ENCODE peak calls at places on chromosomes 16 and 17, in nine cellular contexts. Q is MM.1S; S is effector memory CD4-positive, alpha-beta T cell; H is esophagus muscularis mucosa; N is neuronal stem cell; R is left lung; I is adrenal gland; B is left ventricle myocardium inferior; D is cardiac muscle cell. L is an unnamed sample. For H3K4me1 and H3K27me3, the result is how much of the 10 kb centered on the place peaks cover.

GRCh38 chr16:56848056-56848936 is 16.7 kb upstream of the SLC12A3 start:
- DNase-seq in D (peak), B (no peak), H (no peak), S (no peak), Q (peak), N (no peak), R (peak), I (peak), L (no peak)

GRCh38 chr17:38592487-38592886 is 13.3 kb downstream of the SRCIN1 start:
- DNase-seq in H (no peak), N (no peak), S (no peak), Q (no peak), I (no peak), B (no peak), D (no peak), R (no peak), L (no peak)

GRCh38 chr16:25005445-25006306 is 9.5 kb downstream of the ARHGAP17 start:
- DNase-seq in D (no peak), R (no peak), Q (no peak), I (no peak), H (no peak), N (no peak), S (no peak), B (no peak), L (no peak)

GRCh38 chr16:2284797-2285576 is 17.1 kb upstream of the RNPS1 start:
- DNase-seq in H (no peak), N (no peak), R (peak), S (no peak), I (no peak), B (no peak), Q (no peak), D (no peak), L (no peak)

GRCh38 chr17:60747069-60747808 is 69.6 kb downstream of the BCAS3 start:
- DNase-seq in H (no peak), B (no peak), D (no peak), I (no peak), S (no peak), Q (no peak), R (no peak), N (peak), L (no peak)

GRCh38 chr17:19339341-19339815 is 23.1 kb downstream of the B9D1 start:
- DNase-seq in H (no peak), I (no peak), N (no peak), D (no peak), S (no peak), R (no peak), B (no peak), Q (no peak), L (no peak)

GRCh38 chr17:62781826-62782225 is 26.3 kb downstream of the MARCHF10 start:
- DNase-seq in H (no peak), Q (no peak), N (no peak), B (no peak), R (no peak), S (no peak), D (peak), I (no peak), L (no peak)

GRCh38 chr16:12728471-12728870 is 75.2 kb downstream of the CPPED1 start:
- DNase-seq in D (no peak), I (no peak), H (no peak), N (no peak), S (no peak), Q (no peak), B (no peak), R (no peak), L (no peak)

GRCh38 chr16:56691885-56692284 is 9.6 kb downstream of the MT1X start:
- DNase-seq in N (no peak), B (no peak), D (no peak), R (no peak), H (no peak), I (peak), S (no peak), Q (no peak), L (peak)

GRCh38 chr16:17775061-17775460 is 304.3 kb upstream of the XYLT1 start:
- DNase-seq in Q (no peak), I (no peak), R (no peak), B (no peak), H (no peak), S (no peak), N (no peak), D (no peak), L (no peak)

DNA sequence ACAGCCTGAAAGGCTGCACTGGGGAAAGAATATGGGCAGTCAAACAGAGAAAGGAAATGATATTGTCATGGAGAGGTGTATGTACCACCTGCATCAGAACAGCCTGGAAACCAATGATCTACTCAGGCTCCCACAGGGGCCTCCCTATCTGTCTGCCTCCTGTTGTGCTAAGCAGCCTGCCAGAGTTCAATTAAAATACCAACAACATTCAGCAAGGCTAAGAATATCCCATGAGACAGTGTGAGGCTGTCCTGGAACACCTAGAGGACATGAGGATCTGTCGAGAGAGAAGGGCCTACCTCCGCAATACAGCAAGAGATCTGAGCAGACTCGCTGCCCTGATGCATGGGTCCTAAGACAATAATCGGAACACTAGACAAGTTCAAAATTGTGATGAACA is 8.4 kb downstream of the FXR2 start:
- DNase-seq in S (no peak), N (no peak), R (no peak), I (no peak), Q (no peak), B (no peak), D (no peak), H (no peak), L (peak)
- H3K4me1 ChIP-seq in S (under half), N (under half), R (under half), I (under half), Q (under half), B (half or more), D (under half), H (under half), L (under half)

DNA sequence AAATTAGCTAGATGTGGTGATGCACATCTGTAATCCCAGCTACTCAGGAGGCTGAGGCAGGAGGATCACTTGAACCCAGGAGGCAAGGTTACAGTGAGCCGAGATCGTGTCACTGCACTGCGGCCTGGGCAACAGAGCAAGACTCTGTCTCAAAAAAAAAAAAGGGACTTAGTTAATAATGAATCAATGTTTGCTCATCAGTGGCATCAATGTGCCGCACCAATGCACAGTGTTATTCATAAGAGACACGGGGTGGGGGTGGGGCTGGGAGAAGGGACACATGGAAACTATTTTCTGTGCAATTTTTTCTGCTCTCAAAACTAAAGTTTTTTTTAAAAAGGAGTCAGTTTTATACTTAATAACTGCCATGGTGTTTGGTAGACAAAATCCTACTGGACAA is 6.8 kb upstream of the ATP2C2 start:
- DNase-seq in Q (no peak), S (no peak), N (no peak), B (no peak), R (no peak), I (no peak), D (no peak), H (no peak), L (no peak)
- H3K27me3 ChIP-seq in Q (under half), S (under half), N (under half), B (under half), R (under half), I (under half), D (under half), H (under half), L (under half)

GRCh38 chr17:42121066-42121769 is at the start of gene KAT2A:
- DNase-seq in I (peak), R (peak), B (peak), Q (peak), H (no peak), S (peak), D (peak), N (peak), L (peak)
- H3K27ac ChIP-seq in I (no peak), R (peak), B (peak), Q (no peak), H (peak), S (peak), D (peak), N (no peak), L (peak)

DNA sequence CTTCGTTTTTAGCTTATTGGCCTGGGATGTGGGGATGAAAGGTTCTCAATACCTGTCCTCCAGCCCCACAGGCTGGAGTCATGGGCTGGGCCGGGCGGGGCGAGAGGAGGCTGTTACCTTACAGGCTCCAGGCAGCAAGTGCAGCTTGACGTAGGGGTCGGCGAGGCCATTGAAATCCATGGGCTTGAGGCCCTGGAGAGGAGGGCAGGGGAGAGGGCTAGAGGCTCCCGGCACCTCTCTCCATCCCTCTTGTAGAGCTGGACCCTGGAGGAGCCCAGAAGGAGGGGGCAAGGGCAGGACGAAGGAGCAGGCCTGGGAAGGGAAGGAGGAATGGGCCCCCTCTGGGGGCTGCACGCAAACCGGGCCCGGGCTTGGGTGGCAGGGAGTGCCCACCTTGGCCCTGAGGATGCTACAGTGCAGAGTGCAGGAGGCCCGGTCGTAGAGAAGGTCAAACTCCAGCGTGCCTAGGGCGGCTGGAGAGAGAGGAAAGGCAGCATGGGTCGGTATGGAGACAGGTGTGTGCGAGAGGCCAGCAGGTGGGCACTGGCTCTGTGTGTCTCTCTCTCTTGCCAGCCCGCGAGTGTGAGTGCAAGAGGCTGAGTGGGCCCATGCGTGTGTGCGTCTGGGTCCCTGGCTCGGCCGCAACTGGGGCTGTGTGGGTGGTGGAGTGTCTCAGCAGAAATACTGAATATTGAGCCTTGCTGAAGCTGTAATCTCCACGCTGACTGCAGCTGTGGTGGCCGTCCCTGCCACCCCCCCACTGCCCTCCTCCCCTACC is 1.6 kb downstream of the DOC2A start:
- DNase-seq in H (no peak), R (no peak), S (no peak), N (no peak), D (no peak), B (no peak), Q (no peak), I (no peak), L (no peak)
- H3K4me1 ChIP-seq in H (under half), R (under half), S (under half), N (under half), D (under half), B (under half), Q (under half), I (under half), L (under half)

GRCh38 chr17:71168083-71168741 is 952.6 kb upstream of the SOX9 start:
- DNase-seq in N (no peak), H (no peak), R (no peak), D (no peak), I (no peak), Q (no peak), B (no peak), S (no peak), L (no peak)

GRCh38 chr17:71163121-71163812 is 957.6 kb upstream of the SOX9 start:
- DNase-seq in H (no peak), S (no peak), N (no peak), B (no peak), Q (no peak), R (no peak), D (peak), I (no peak), L (no peak)

DNA sequence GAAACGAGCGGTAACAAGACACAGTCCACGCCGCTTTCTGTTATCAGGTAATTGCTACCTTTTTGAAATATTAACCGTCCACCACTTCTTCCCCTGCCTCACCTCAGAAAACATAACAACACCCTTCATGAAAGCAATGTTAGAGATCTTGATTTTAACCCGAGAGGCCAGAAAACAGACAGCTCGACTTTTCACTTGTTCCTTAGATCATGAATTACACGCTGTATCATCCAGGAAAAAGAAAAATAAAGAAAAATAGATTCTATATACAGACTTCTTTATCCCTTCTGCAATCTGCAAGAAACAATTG is 957.1 kb upstream of the SOX9 start:
- DNase-seq in N (no peak), S (no peak), B (no peak), H (no peak), D (no peak), R (no peak), Q (no peak), I (no peak), L (no peak)
- H3K27me3 ChIP-seq in N (under half), S (under half), B (under half), H (under half), D (under half), R (under half), Q (under half), I (under half), L (under half)

GRCh38 chr17:76011951-76012350 is 11.3 kb downstream of the CDK3 start:
- DNase-seq in R (no peak), B (no peak), I (no peak), D (no peak), Q (no peak), H (no peak), N (no peak), S (no peak), L (no peak)

GRCh38 chr17:76014100-76014924 is 12.8 kb downstream of the EVPL start:
- DNase-seq in I (peak), B (peak), Q (peak), D (peak), R (peak), H (no peak), N (peak), S (peak), L (peak)

GRCh38 chr17:76017481-76018339 is 9.4 kb downstream of the EVPL start:
- DNase-seq in R (no peak), D (no peak), N (no peak), Q (no peak), I (peak), B (no peak), S (no peak), H (no peak), L (no peak)

GRCh38 chr17:76013377-76013932 is 12.8 kb downstream of the CDK3 start:
- DNase-seq in Q (no peak), I (no peak), R (no peak), B (no peak), S (no peak), H (no peak), N (no peak), D (no peak), L (no peak)

DNA sequence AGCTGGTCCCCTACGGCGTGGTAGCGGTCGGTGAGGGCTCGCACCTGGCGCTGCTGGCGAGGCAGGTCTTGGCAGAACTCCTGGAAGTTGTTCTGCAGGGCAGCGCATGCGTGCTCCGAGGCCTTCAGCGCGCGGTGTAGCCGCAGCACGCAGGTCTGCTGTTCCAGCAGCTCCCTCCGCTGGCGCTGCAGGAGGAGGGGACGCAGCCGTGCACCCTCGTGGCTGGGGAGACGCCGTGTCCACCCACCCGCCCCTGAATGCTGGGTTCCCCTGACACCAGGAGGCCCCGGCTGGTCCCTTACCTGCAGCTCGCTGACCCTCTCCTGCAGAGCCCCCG is 12.2 kb downstream of the EVPL start:
- DNase-seq in R (peak), I (no peak), B (no peak), H (no peak), S (no peak), Q (no peak), N (no peak), D (no peak), L (no peak)
- H3K27ac ChIP-seq in R (no peak), I (no peak), B (no peak), H (no peak), S (no peak), Q (no peak), N (no peak), D (no peak), L (no peak)

GRCh38 chr16:4293181-4293716 is 20.4 kb upstream of the TFAP4 start:
- DNase-seq in I (no peak), R (no peak), N (no peak), B (no peak), Q (no peak), D (no peak), S (no peak), H (no peak), L (no peak)
- H3K4me1 ChIP-seq in I (under half), R (under half), N (under half), B (under half), Q (under half), D (under half), S (under half), H (half or more), L (under half)

DNA sequence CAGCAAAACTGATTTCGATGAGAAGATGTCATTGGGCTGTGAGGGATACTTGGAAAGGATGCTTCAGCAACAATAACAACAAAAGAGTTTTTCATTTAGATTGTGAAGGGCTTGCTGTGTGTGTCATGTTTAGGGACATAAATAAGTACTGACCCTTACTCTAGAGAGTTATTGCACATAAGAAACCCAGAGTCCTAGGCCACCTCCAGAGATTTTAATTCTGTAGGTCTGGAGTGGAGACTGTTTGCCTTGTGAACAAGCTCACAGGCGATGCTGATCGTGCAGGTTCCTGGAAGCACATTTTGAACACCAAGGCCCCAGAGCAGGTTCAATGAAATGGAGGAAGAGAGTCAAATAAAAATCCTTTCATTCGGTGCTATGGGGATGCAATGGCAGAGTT is 470.6 kb upstream of the RBFOX1 start:
- DNase-seq in B (no peak), N (no peak), D (no peak), H (no peak), I (no peak), S (no peak), Q (no peak), R (no peak), L (no peak)
- H3K27me3 ChIP-seq in B (under half), N (under half), D (under half), H (under half), I (under half), S (under half), Q (under half), R (under half), L (under half)

DNA sequence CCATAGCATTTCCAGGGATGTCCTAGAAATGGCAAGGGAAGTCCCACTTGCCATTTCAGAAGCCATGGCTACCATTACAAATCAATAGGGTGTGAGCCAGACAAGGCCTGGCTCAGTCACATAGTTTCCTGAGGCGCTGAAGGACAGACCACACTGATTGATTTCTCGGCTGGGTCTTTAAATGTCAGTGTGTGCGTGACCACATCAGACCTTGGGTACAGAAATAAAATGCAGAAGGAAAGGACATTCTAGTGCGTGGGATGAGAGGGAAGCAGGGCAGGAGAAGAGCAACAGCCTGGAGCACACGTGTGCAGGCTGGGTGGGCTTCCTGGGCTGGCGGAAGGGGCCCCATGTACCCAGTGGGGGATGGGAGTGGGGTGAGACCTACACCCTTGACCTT is 58.7 kb upstream of the LYRM9 start:
- DNase-seq in I (peak), S (no peak), B (no peak), N (no peak), R (no peak), Q (no peak), D (no peak), H (no peak), L (no peak)
- H3K27ac ChIP-seq in I (no peak), S (no peak), B (peak), N (no peak), R (no peak), Q (no peak), D (no peak), H (no peak), L (no peak)

L was measured in lower lobe of right lung.